ENCODE peak calls at places on chromosomes 6 and 20, in six cellular contexts. One of them, this sample, is unnamed.

GRCh38 chr20:19875746-19876145 is 117.7 kb downstream of the RIN2 start:
- DNase-seq in non-pigmented ciliary epithelial cell: no peak
- DNase-seq in cardiac fibroblast: peak
- DNase-seq in CD8-positive, alpha-beta memory T cell: no peak
- DNase-seq in stimulated activated CD8-positive, alpha-beta memory T cell treated with anti-CD3 and anti-CD28 coated beads, Interleukin-15, amount 100 ng/mL, for 1 hour: no peak
- DNase-seq in HCEC 1CT: no peak
- DNase-seq in this sample: no peak

GRCh38 chr6:107620736-107621135 is 130.8 kb downstream of the SOBP start:
- DNase-seq in non-pigmented ciliary epithelial cell: no peak
- DNase-seq in cardiac fibroblast: peak
- DNase-seq in CD8-positive, alpha-beta memory T cell: no peak
- DNase-seq in stimulated activated CD8-positive, alpha-beta memory T cell treated with anti-CD3 and anti-CD28 coated beads, Interleukin-15, amount 100 ng/mL, for 1 hour: no peak
- DNase-seq in HCEC 1CT: no peak
- DNase-seq in this sample: peak

GRCh38 chr20:10577648-10578047 is 96.2 kb downstream of the JAG1 start:
- DNase-seq in non-pigmented ciliary epithelial cell: no peak
- DNase-seq in cardiac fibroblast: no peak
- DNase-seq in CD8-positive, alpha-beta memory T cell: no peak
- DNase-seq in stimulated activated CD8-positive, alpha-beta memory T cell treated with anti-CD3 and anti-CD28 coated beads, Interleukin-15, amount 100 ng/mL, for 1 hour: no peak
- DNase-seq in HCEC 1CT: no peak
- DNase-seq in this sample: no peak

GRCh38 chr6:14023855-14024254 is 93.7 kb upstream of the CD83 start:
- DNase-seq in non-pigmented ciliary epithelial cell: no peak
- DNase-seq in cardiac fibroblast: no peak
- DNase-seq in CD8-positive, alpha-beta memory T cell: no peak
- DNase-seq in stimulated activated CD8-positive, alpha-beta memory T cell treated with anti-CD3 and anti-CD28 coated beads, Interleukin-15, amount 100 ng/mL, for 1 hour: no peak
- DNase-seq in HCEC 1CT: peak
- DNase-seq in this sample: no peak

GRCh38 chr6:4212588-4212987 is 77.2 kb upstream of the ECI2 start:
- DNase-seq in non-pigmented ciliary epithelial cell: no peak
- DNase-seq in cardiac fibroblast: no peak
- DNase-seq in CD8-positive, alpha-beta memory T cell: no peak
- DNase-seq in stimulated activated CD8-positive, alpha-beta memory T cell treated with anti-CD3 and anti-CD28 coated beads, Interleukin-15, amount 100 ng/mL, for 1 hour: no peak
- DNase-seq in HCEC 1CT: no peak
- DNase-seq in this sample: peak

GRCh38 chr6:114119056-114119455 is 148.1 kb upstream of the HDAC2 start:
- DNase-seq in non-pigmented ciliary epithelial cell: no peak
- DNase-seq in cardiac fibroblast: no peak
- DNase-seq in CD8-positive, alpha-beta memory T cell: no peak
- DNase-seq in stimulated activated CD8-positive, alpha-beta memory T cell treated with anti-CD3 and anti-CD28 coated beads, Interleukin-15, amount 100 ng/mL, for 1 hour: no peak
- DNase-seq in HCEC 1CT: no peak
- DNase-seq in this sample: no peak

GRCh38 chr6:41785254-41785653 is 2.2 kb upstream of the TOMM6 start:
- DNase-seq in non-pigmented ciliary epithelial cell: no peak
- DNase-seq in cardiac fibroblast: no peak
- DNase-seq in CD8-positive, alpha-beta memory T cell: no peak
- DNase-seq in stimulated activated CD8-positive, alpha-beta memory T cell treated with anti-CD3 and anti-CD28 coated beads, Interleukin-15, amount 100 ng/mL, for 1 hour: no peak
- DNase-seq in HCEC 1CT: no peak
- DNase-seq in this sample: no peak

GRCh38 chr20:12570371-12570770 is 438.4 kb upstream of the SPTLC3 start:
- DNase-seq in non-pigmented ciliary epithelial cell: no peak
- DNase-seq in cardiac fibroblast: no peak
- DNase-seq in CD8-positive, alpha-beta memory T cell: no peak
- DNase-seq in stimulated activated CD8-positive, alpha-beta memory T cell treated with anti-CD3 and anti-CD28 coated beads, Interleukin-15, amount 100 ng/mL, for 1 hour: no peak
- DNase-seq in HCEC 1CT: no peak
- DNase-seq in this sample: no peak

GRCh38 chr20:4729265-4729664 is 7.6 kb downstream of the PRND start:
- DNase-seq in non-pigmented ciliary epithelial cell: no peak
- DNase-seq in cardiac fibroblast: no peak
- DNase-seq in CD8-positive, alpha-beta memory T cell: no peak
- DNase-seq in stimulated activated CD8-positive, alpha-beta memory T cell treated with anti-CD3 and anti-CD28 coated beads, Interleukin-15, amount 100 ng/mL, for 1 hour: no peak
- DNase-seq in HCEC 1CT: no peak
- DNase-seq in this sample: no peak

GRCh38 chr6:65199683-65200082 is 507.3 kb downstream of the EYS start:
- DNase-seq in non-pigmented ciliary epithelial cell: no peak
- DNase-seq in cardiac fibroblast: no peak
- DNase-seq in CD8-positive, alpha-beta memory T cell: no peak
- DNase-seq in stimulated activated CD8-positive, alpha-beta memory T cell treated with anti-CD3 and anti-CD28 coated beads, Interleukin-15, amount 100 ng/mL, for 1 hour: no peak
- DNase-seq in HCEC 1CT: no peak
- DNase-seq in this sample: no peak

GRCh38 chr20:52160805-52161204 is 30.8 kb downstream of the ZFP64 start:
- DNase-seq in non-pigmented ciliary epithelial cell: no peak
- DNase-seq in cardiac fibroblast: no peak
- DNase-seq in CD8-positive, alpha-beta memory T cell: no peak
- DNase-seq in stimulated activated CD8-positive, alpha-beta memory T cell treated with anti-CD3 and anti-CD28 coated beads, Interleukin-15, amount 100 ng/mL, for 1 hour: no peak
- DNase-seq in HCEC 1CT: no peak
- DNase-seq in this sample: no peak

GRCh38 chr6:12243169-12243568 is 47.0 kb upstream of the EDN1 start:
- DNase-seq in non-pigmented ciliary epithelial cell: no peak
- DNase-seq in cardiac fibroblast: no peak
- DNase-seq in CD8-positive, alpha-beta memory T cell: no peak
- DNase-seq in stimulated activated CD8-positive, alpha-beta memory T cell treated with anti-CD3 and anti-CD28 coated beads, Interleukin-15, amount 100 ng/mL, for 1 hour: no peak
- DNase-seq in HCEC 1CT: no peak
- DNase-seq in this sample: no peak

GRCh38 chr6:34513628-34514027 is 42.5 kb downstream of the SPDEF start:
- DNase-seq in non-pigmented ciliary epithelial cell: no peak
- DNase-seq in cardiac fibroblast: no peak
- DNase-seq in CD8-positive, alpha-beta memory T cell: no peak
- DNase-seq in stimulated activated CD8-positive, alpha-beta memory T cell treated with anti-CD3 and anti-CD28 coated beads, Interleukin-15, amount 100 ng/mL, for 1 hour: no peak
- DNase-seq in HCEC 1CT: no peak
- DNase-seq in this sample: no peak

GRCh38 chr6:167678102-167679101 is 148.3 kb upstream of the AFDN start:
- DNase-seq in non-pigmented ciliary epithelial cell: no peak
- DNase-seq in cardiac fibroblast: no peak
- DNase-seq in CD8-positive, alpha-beta memory T cell: no peak
- DNase-seq in stimulated activated CD8-positive, alpha-beta memory T cell treated with anti-CD3 and anti-CD28 coated beads, Interleukin-15, amount 100 ng/mL, for 1 hour: no peak
- DNase-seq in HCEC 1CT: no peak
- DNase-seq in this sample: peak